ENCODE peak calls at places on chromosome 9, in four cellular contexts. B, R, C and Z are unnamed samples.

GRCh38 chr9:13459071-13459470 is 179.6 kb upstream of the MPDZ start:
- DNase-seq in B (no peak), R (peak; percentile 65), C (no peak), Z (no peak)

GRCh38 chr9:134541373-134541747 is 100.2 kb upstream of the COL5A1 start:
- DNase-seq in B (no peak), C (no peak), R (no peak), Z (no peak)

GRCh38 chr9:93942176-93942575 is 13.0 kb downstream of the BARX1 start:
- DNase-seq in C (no peak), B (no peak), R (no peak), Z (no peak)

GRCh38 chr9:127004946-127005769 is 90.6 kb downstream of the RALGPS1 start:
- DNase-seq in R (peak; percentile 3), C (no peak), B (peak; percentile 91), Z (no peak)

GRCh38 chr9:69443178-69443577 is 118.2 kb downstream of the ENTREP1 start:
- DNase-seq in C (no peak), B (no peak), R (no peak), Z (no peak)

GRCh38 chr9:114513050-114513951 is 8.0 kb upstream of the WHRN start:
- DNase-seq in R (peak; percentile 62), C (no peak), B (no peak), Z (no peak)

GRCh38 chr9:70411141-70411929 is 3.1 kb downstream of the KLF9 start:
- DNase-seq in C (no peak), R (no peak), B (peak; percentile 72), Z (no peak)

GRCh38 chr9:72193478-72193881 is 44.2 kb downstream of the GDA start:
- DNase-seq in R (no peak), B (no peak), C (no peak), Z (no peak)

GRCh38 chr9:112035166-112035816 is 138.7 kb downstream of the UGCG start:
- DNase-seq in B (no peak), C (no peak), R (no peak), Z (no peak)

GRCh38 chr9:36392489-36392888 is 7.6 kb downstream of the RNF38 start:
- DNase-seq in C (no peak), R (no peak), B (no peak), Z (no peak)

GRCh38 chr9:109297899-109298298 is 23.0 kb downstream of the EPB41L4B start:
- DNase-seq in R (peak; percentile 84), C (no peak), B (peak; percentile 79), Z (no peak)

GRCh38 chr9:103522409-103522808 is 527.3 kb downstream of the CYLC2 start:
- DNase-seq in C (no peak), R (no peak), B (no peak), Z (no peak)

GRCh38 chr9:36161187-36161586 is 8.0 kb upstream of the CCIN start:
- DNase-seq in R (no peak), C (no peak), B (peak; percentile 40), Z (no peak)

GRCh38 chr9:137492464-137493162 is 33.5 kb upstream of the NSMF start:
- DNase-seq in B (no peak), R (peak; percentile 47), C (no peak), Z (no peak)

GRCh38 chr9:68515304-68516017 is 25.2 kb downstream of the TMEM252 start:
- DNase-seq in R (peak; percentile 69), C (no peak), B (no peak), Z (no peak)

GRCh38 chr9:74771672-74772071 is 116.0 kb downstream of the TRPM6 start:
- DNase-seq in R (no peak), C (no peak), B (no peak), Z (no peak)

GRCh38 chr9:4324513-4324912 is 24.6 kb upstream of the GLIS3 start:
- DNase-seq in C (no peak), R (no peak), B (peak; percentile 89), Z (no peak)

GRCh38 chr9:116166713-116167112 is 13.1 kb downstream of the PAPPA start:
- DNase-seq in C (no peak), R (peak; percentile 26), B (no peak), Z (no peak)

GRCh38 chr9:69130456-69131441 is 43.3 kb upstream of the TJP2 start:
- DNase-seq in C (no peak), R (peak; percentile 48), B (peak; percentile 73), Z (no peak)

GRCh38 chr9:99833735-99834134 is 12.1 kb downstream of the NR4A3 start:
- DNase-seq in R (no peak), B (no peak), C (no peak), Z (no peak)

GRCh38 chr9:34454571-34455065 is 3.8 kb downstream of the FAM219A start:
- DNase-seq in C (no peak), B (no peak), R (peak; percentile 71), Z (no peak)

GRCh38 chr9:89139450-89139849 is 39.2 kb downstream of the SHC3 start:
- DNase-seq in B (peak; percentile 80), C (no peak), R (no peak), Z (no peak)

GRCh38 chr9:469672-470040 is 255.0 kb downstream of the DOCK8 start:
- DNase-seq in R (no peak), C (no peak), B (no peak), Z (no peak)

GRCh38 chr9:82604947-82605656 is 457.8 kb downstream of the RASEF start:
- DNase-seq in B (peak; percentile 47), C (no peak), R (no peak), Z (no peak)

GRCh38 chr9:114396558-114397218 is 8.9 kb upstream of the AKNA start:
- DNase-seq in B (peak; percentile 22), R (no peak), C (no peak), Z (no peak)

GRCh38 chr9:16106211-16106610 is 553.4 kb downstream of the CCDC171 start:
- DNase-seq in C (no peak), R (no peak), B (peak; percentile 61), Z (no peak)